ENCODE peak calls at places on chromosomes 13 and 19, in seven cellular contexts. C is left lobe of liver; V is T-cell; N is T-helper 9 cell; B is cardiac muscle cell; Q is activated naive CD4-positive, alpha-beta T cell treated with anti-CD3 and anti-CD28 coated beads for 36 hours; A is SHP77. F is an unnamed sample.
A peak's percentile ranks its signal among the peaks of the same experiment; 100 is the strongest.

GRCh38 chr13:30045916-30046704 is 195.7 kb upstream of the UBL3 start:
- DNase-seq in C (no peak), V (no peak), N (no peak), B (no peak), Q (no peak), A (no peak), F (peak; percentile 75)

GRCh38 chr19:50328257-50329145 is 676 bp downstream of the KCNC3 start:
- DNase-seq in C (peak; percentile 58), V (no peak), N (no peak), B (peak; percentile 48), Q (no peak), A (no peak), F (no peak)

GRCh38 chr19:27846944-27847343 is 1366.0 kb downstream of the UQCRFS1 start:
- DNase-seq in C (no peak), V (no peak), N (no peak), B (no peak), Q (no peak), A (no peak), F (no peak)

GRCh38 chr13:36490055-36490454 is 57.8 kb downstream of the CCNA1 start:
- DNase-seq in C (no peak), V (no peak), N (no peak), B (no peak), Q (no peak), A (no peak), F (no peak)

GRCh38 chr19:4229179-4229931 is at the start of gene EBI3:
- DNase-seq in C (no peak), V (no peak), N (no peak), B (peak; percentile 21), Q (peak; percentile 90), A (no peak), F (peak; percentile 79)

GRCh38 chr19:42121666-42122069 is 10.6 kb downstream of the POU2F2 start:
- DNase-seq in C (no peak), V (peak; percentile 59), N (peak; percentile 69), B (no peak), Q (peak; percentile 97), A (no peak), F (peak; percentile 90)

GRCh38 chr13:50075619-50076097 is 60.4 kb downstream of the KCNRG start:
- DNase-seq in C (no peak), V (no peak), N (no peak), B (no peak), Q (no peak), A (no peak), F (no peak)

GRCh38 chr19:43765109-43765876 is 10.5 kb upstream of the SMG9 start:
- DNase-seq in C (no peak), V (peak; percentile 33), N (peak; percentile 62), B (no peak), Q (peak; percentile 95), A (no peak), F (peak; percentile 97)

GRCh38 chr19:36916991-36917390 is 859 bp downstream of the ZNF568 start:
- DNase-seq in C (no peak), V (no peak), N (no peak), B (peak; percentile 6), Q (no peak), A (peak; percentile 3), F (peak; percentile 15)

GRCh38 chr19:45125975-45126493 is 33.1 kb downstream of the PPP1R37 start:
- DNase-seq in C (peak; percentile 66), V (peak; percentile 50), N (peak; percentile 48), B (peak; percentile 75), Q (peak; percentile 83), A (peak; percentile 37), F (peak; percentile 80)

GRCh38 chr19:12792048-12792852 is 964 bp downstream of the JUNB start:
- DNase-seq in C (peak; percentile 80), V (peak; percentile 74), N (peak; percentile 50), B (peak; percentile 74), Q (peak; percentile 80), A (peak; percentile 49), F (peak; percentile 76)

GRCh38 chr19:55460670-55461258 is 678 bp downstream of the ISOC2 start:
- DNase-seq in C (peak; percentile 89), V (no peak), N (no peak), B (peak; percentile 90), Q (peak; percentile 38), A (peak; percentile 53), F (peak; percentile 62)